ENCODE peak calls at places on chromosome X, in seven cellular contexts. P is body of pancreas, R is ovary, B is H9, K is HepG2, D is right atrium auricular region, N is lung. L is an unnamed sample.

GRCh38 chrX:104566921-104567501 is 1.0 kb downstream of the IL1RAPL2 start:
- DNase-seq in P (peak), R (no peak), B (peak), K (no peak), D (no peak), N (no peak), L (no peak)

GRCh38 chrX:2901367-2902036 is 27.6 kb downstream of the ARSD start:
- DNase-seq in P (no peak), R (no peak), B (no peak), K (peak), D (no peak), N (no peak), L (no peak)

GRCh38 chrX:53445977-53446376 is 11.8 kb upstream of the HSD17B10 start:
- DNase-seq in P (peak), R (no peak), B (peak), K (peak), D (no peak), N (peak), L (peak)

GRCh38 chrX:143757887-143758286 is 37.3 kb upstream of the SPANXN2 start:
- DNase-seq in P (no peak), R (no peak), B (no peak), K (no peak), D (no peak), N (no peak), L (no peak)

GRCh38 chrX:23276475-23276874 is 58.2 kb upstream of the PTCHD1 start:
- DNase-seq in P (no peak), R (no peak), B (no peak), K (no peak), D (no peak), N (no peak), L (no peak)

GRCh38 chrX:79081895-79082512 is 62.5 kb upstream of the GPR174 start:
- DNase-seq in P (peak), R (no peak), B (no peak), K (no peak), D (no peak), N (no peak), L (no peak)

GRCh38 chrX:139931646-139932076 is 1.2 kb downstream of the ATP11C start:
- DNase-seq in P (no peak), R (no peak), B (no peak), K (no peak), D (no peak), N (no peak), L (no peak)

GRCh38 chrX:70301716-70302115 is 11.8 kb downstream of the KIF4A start:
- DNase-seq in P (no peak), R (no peak), B (no peak), K (no peak), D (no peak), N (no peak), L (no peak)

GRCh38 chrX:2484721-2485459 is 15.9 kb downstream of the DHRSX start:
- DNase-seq in P (no peak), R (peak), B (no peak), K (no peak), D (no peak), N (no peak), L (no peak)

GRCh38 chrX:154092371-154092770 is 5.1 kb downstream of the MECP2 start:
- DNase-seq in P (no peak), R (no peak), B (no peak), K (no peak), D (no peak), N (no peak), L (no peak)

GRCh38 chrX:5746231-5746630 is 482.4 kb downstream of the NLGN4X start:
- DNase-seq in P (no peak), R (no peak), B (no peak), K (no peak), D (no peak), N (no peak), L (no peak)

GRCh38 chrX:100695302-100695701 is 36.6 kb downstream of the SYTL4 start:
- DNase-seq in P (no peak), R (no peak), B (no peak), K (peak), D (no peak), N (no peak), L (no peak)

GRCh38 chrX:147958316-147958715 is 22.8 kb upstream of the FMR1NB start:
- DNase-seq in P (no peak), R (no peak), B (no peak), K (no peak), D (no peak), N (no peak), L (no peak)

GRCh38 chrX:103718120-103718519 is 7.4 kb downstream of the TMEM31 start:
- DNase-seq in P (no peak), R (no peak), B (no peak), K (no peak), D (no peak), N (no peak), L (no peak)

GRCh38 chrX:63656871-63657580 is 128.0 kb downstream of the ARHGEF9 start:
- DNase-seq in P (no peak), R (no peak), B (no peak), K (no peak), D (no peak), N (no peak), L (no peak)

GRCh38 chrX:110037181-110037580 is 34.3 kb downstream of the TMEM164 start:
- DNase-seq in P (no peak), R (no peak), B (no peak), K (no peak), D (no peak), N (no peak), L (no peak)

GRCh38 chrX:51852096-51852495 is 41.3 kb upstream of the MAGED1 start:
- DNase-seq in P (no peak), R (no peak), B (no peak), K (no peak), D (no peak), N (no peak), L (no peak)

GRCh38 chrX:56248492-56248891 is 16.3 kb downstream of the KLF8 start:
- DNase-seq in P (peak), R (peak), B (peak), K (peak), D (peak), N (peak), L (peak)

GRCh38 chrX:2266445-2267349 is 234.1 kb downstream of the DHRSX start:
- DNase-seq in P (no peak), R (no peak), B (no peak), K (no peak), D (no peak), N (no peak), L (no peak)

GRCh38 chrX:150680974-150681373 is 12.2 kb upstream of the MTMR1 start:
- DNase-seq in P (peak), R (peak), B (no peak), K (peak), D (no peak), N (no peak), L (peak)

GRCh38 chrX:3176439-3176820 is 135.2 kb downstream of the ARSF start:
- DNase-seq in P (no peak), R (no peak), B (no peak), K (no peak), D (no peak), N (no peak), L (no peak)

GRCh38 chrX:9440116-9440844 is 24.6 kb upstream of the TBL1X start:
- DNase-seq in P (no peak), R (no peak), B (no peak), K (no peak), D (no peak), N (no peak), L (peak)

GRCh38 chrX:145393702-145394235 is 146.5 kb downstream of the SPANXN1 start:
- DNase-seq in P (no peak), R (no peak), B (peak), K (no peak), D (no peak), N (no peak), L (no peak)

GRCh38 chrX:109485470-109486340 is 3.8 kb upstream of the GUCY2F start:
- DNase-seq in P (peak), R (peak), B (peak), K (peak), D (peak), N (peak), L (peak)

GRCh38 chrX:24890677-24891076 is 125.1 kb downstream of the ARX start:
- DNase-seq in P (no peak), R (no peak), B (no peak), K (peak), D (no peak), N (no peak), L (no peak)

GRCh38 chrX:44675364-44676024 is 132.8 kb upstream of the FUNDC1 start:
- DNase-seq in P (peak), R (peak), B (peak), K (no peak), D (no peak), N (peak), L (peak)

GRCh38 chrX:39152106-39152649 is 350.9 kb downstream of the MID1IP1 start:
- DNase-seq in P (peak), R (peak), B (peak), K (no peak), D (no peak), N (no peak), L (peak)

GRCh38 chrX:40171513-40172168 is 73.9 kb upstream of the BCOR start:
- DNase-seq in P (no peak), R (no peak), B (peak), K (no peak), D (no peak), N (no peak), L (no peak)

GRCh38 chrX:40172980-40173661 is 75.4 kb upstream of the BCOR start:
- DNase-seq in P (no peak), R (no peak), B (no peak), K (peak), D (no peak), N (no peak), L (no peak)

GRCh38 chrX:40173662-40174593 is 76.2 kb upstream of the BCOR start:
- DNase-seq in P (peak), R (peak), B (peak), K (peak), D (no peak), N (peak), L (peak)

GRCh38 chrX:40170830-40171512 is 73.2 kb upstream of the BCOR start:
- DNase-seq in P (no peak), R (peak), B (peak), K (no peak), D (no peak), N (no peak), L (no peak)

DNA sequence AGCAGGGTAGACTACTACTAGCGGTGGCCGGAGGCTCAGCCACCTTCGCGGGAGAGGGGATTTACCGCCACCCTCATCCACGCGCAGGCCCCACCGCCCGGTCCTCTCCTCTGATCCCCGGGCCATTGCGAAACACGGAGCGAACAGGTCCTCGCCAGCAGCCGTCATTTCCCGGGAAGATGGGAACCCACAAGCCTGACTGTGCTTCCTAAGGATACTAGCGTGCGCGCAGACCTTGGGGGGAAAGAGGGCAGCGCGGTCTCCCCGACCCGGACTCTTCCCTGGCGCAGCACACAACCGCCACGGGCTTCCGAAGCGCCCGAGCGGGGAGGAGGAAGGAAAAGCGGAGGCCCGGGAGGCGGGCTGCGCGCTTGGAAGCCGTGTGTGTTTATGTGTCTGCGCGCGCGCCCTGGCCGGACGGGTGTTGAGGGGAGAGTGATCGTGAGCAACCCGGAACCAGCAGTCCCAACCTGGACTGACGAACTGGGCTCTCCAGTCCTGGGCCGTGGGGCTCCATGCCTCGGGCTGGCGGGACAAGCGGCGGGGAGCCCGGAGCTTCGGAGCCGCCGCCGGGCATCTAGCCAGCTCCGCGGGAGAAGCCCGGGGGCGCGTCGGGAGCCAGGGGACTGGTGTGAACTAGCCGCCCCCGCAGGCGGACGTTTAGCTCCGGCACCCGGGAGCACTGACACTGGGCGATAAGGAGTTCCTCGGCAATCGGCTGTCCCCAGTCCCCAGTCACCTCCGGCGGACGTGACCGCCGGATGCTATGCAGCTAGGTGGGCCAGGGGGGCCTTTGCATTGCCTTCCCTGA is 74.6 kb upstream of the BCOR start:
- DNase-seq in P (peak), R (peak), B (peak), K (no peak), D (no peak), N (peak), L (peak)
- H3K27ac ChIP-seq in P (peak), R (peak), B (no peak), K (peak), D (peak), N (peak), L (peak)

GRCh38 chrX:19589105-19589504 is 73.8 kb upstream of the MAP3K15 start:
- DNase-seq in P (no peak), R (no peak), B (no peak), K (no peak), D (no peak), N (no peak), L (no peak)

GRCh38 chrX:19599253-19599652 is 83.9 kb upstream of the MAP3K15 start:
- DNase-seq in P (no peak), R (no peak), B (no peak), K (no peak), D (no peak), N (no peak), L (no peak)

GRCh38 chrX:19595036-19595435 is 79.7 kb upstream of the MAP3K15 start:
- DNase-seq in P (no peak), R (no peak), B (no peak), K (no peak), D (no peak), N (no peak), L (no peak)

GRCh38 chrX:19592952-19593351 is 77.6 kb upstream of the MAP3K15 start:
- DNase-seq in P (no peak), R (no peak), B (no peak), K (no peak), D (no peak), N (no peak), L (no peak)

GRCh38 chrX:19593684-19594083 is 78.4 kb upstream of the MAP3K15 start:
- DNase-seq in P (no peak), R (no peak), B (no peak), K (peak), D (no peak), N (no peak), L (no peak)
- TF ChIP-seq CTCF in P (no peak), R (peak), B (peak), K (no peak), D (no peak), N (peak), L (peak)

DNA sequence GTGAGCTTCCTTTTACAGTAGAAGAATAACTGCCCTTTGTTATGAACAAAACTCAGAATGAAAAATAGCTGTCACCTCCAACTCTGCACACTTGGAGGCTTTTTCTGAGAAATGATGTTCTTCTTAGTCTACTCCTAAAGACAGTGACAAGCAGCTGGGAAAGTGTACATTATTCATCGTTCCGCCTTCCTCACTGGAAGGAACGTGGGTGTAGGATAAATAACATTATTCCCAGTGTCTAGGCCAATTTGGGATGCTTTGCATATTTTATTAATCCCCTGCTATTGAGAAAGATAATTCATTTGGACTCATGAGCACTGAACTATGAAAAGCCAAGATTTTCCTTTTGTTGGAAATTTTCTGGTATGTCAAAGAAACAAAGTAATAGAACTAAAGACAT is 87.8 kb downstream of the VCX2 start:
- DNase-seq in P (no peak), R (no peak), B (no peak), K (no peak), D (no peak), N (no peak), L (no peak)
- H3K27ac ChIP-seq in P (no peak), R (no peak), B (no peak), K (no peak), D (no peak), N (no peak), L (no peak)

GRCh38 chrX:68490644-68491043 is 8.2 kb upstream of the YIPF6 start:
- DNase-seq in P (no peak), R (no peak), B (no peak), K (peak), D (no peak), N (no peak), L (no peak)
- TF ChIP-seq CTCF in P (no peak), R (no peak), B (peak), K (peak), D (no peak), N (no peak), L (no peak)

DNA sequence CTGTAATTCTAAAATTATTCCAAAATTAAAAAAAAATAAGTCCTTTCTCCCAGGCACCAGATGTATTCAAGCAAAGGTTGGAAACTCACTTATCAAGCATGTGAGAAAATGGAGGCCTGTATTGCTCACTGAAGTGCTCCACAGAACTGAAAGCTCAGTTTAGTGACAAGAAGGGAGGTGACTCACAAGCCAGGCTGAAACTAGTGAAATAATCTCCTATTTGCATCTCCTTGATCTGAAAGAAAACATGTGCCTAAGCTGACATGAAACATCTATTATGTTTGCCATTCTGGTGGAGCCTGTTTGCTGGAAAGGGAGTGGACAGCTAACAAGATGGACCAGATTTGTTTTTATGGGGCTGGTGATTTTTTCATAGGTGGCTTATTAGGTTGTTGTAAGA is 54.0 kb upstream of the AMELX start:
- DNase-seq in P (no peak), R (no peak), B (no peak), K (peak), D (no peak), N (no peak), L (no peak)
- H3K27ac ChIP-seq in P (no peak), R (no peak), B (no peak), K (no peak), D (no peak), N (no peak), L (no peak)

L was measured in adrenal gland.